ENCODE peak calls at places on chromosomes 16 and 17, in four cellular contexts. B is IMR-90, G is PC-9, Y is K562. L is an unnamed sample.

GRCh38 chr16:23256440-23256839 is 45.7 kb upstream of the SCNN1B start:
- DNase-seq in G (no peak), Y (no peak), B (no peak), L (no peak)

GRCh38 chr16:66549284-66550131 is at the start of gene TK2:
- DNase-seq in G (no peak), B (peak), Y (peak), L (peak)

GRCh38 chr16:8600144-8600856 is 10.0 kb upstream of the TMEM114 start:
- DNase-seq in B (no peak), Y (no peak), G (no peak), L (no peak)

GRCh38 chr17:63102034-63102433 is 136.0 kb downstream of the TANC2 start:
- DNase-seq in B (no peak), G (no peak), Y (no peak), L (no peak)

GRCh38 chr16:68146583-68146982 is 61.4 kb downstream of the NFATC3 start:
- DNase-seq in B (peak), G (no peak), Y (peak), L (peak)

GRCh38 chr17:43720311-43721060 is 38.1 kb downstream of the SOST start:
- DNase-seq in B (peak), Y (peak), G (peak), L (peak)

GRCh38 chr16:10749680-10750035 is 6.0 kb downstream of the NUBP1 start:
- DNase-seq in G (no peak), Y (no peak), B (peak), L (peak)

GRCh38 chr16:69798466-69798865 is 36.3 kb downstream of the WWP2 start:
- DNase-seq in B (peak), G (no peak), Y (no peak), L (peak)

GRCh38 chr17:9279911-9280310 is 258.6 kb downstream of the NTN1 start:
- DNase-seq in G (no peak), Y (no peak), B (no peak), L (no peak)

GRCh38 chr16:5850632-5851175 is 753.1 kb upstream of the EEF2KMT start:
- DNase-seq in G (no peak), Y (no peak), B (no peak), L (no peak)

DNA sequence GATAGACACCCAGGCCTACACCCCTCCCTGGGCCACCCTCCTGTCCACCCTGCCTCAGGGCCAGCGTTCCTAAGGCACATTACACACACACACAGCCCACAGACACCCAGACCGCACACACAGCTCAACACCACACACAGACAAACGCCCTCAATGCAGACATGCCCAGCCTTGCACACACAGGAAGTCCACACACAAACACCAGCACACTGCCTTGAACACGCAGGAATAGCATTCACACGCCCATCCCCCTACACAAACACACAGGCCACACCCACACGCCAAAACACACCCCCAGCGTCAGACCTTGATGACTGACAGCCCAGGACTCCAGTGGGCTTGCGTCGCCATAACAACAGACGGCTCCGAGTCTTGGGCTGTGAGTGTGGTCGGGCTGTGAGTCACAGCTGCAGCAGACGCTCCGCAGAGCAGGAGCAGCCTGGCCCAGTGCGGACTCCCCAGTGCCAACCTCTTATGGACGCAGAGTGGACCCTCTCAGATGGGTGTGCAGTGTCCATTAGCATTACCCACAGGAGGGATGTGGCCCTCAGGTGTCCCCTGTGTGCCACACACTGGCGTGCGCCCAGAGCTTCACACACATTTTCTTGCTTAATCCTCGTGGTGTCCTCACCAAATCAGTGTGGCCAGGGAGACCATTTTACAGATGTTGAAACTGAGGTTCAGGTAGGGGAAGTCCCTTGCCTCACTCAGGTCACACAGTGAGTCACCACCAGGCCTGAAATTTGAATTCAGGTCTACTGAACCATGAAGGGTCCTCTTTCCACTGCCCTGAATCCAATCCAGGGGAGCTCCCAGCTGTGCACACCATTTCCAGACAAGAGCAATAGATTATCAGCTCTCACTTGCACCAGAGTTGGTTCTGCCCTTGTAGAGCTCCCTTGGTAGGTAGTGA is 17.8 kb upstream of the RAI1 start:
- DNase-seq in G (no peak), Y (peak), B (peak), L (peak)
- H3K4me2 ChIP-seq in G (no peak), Y (peak), B (peak), L (peak)

DNA sequence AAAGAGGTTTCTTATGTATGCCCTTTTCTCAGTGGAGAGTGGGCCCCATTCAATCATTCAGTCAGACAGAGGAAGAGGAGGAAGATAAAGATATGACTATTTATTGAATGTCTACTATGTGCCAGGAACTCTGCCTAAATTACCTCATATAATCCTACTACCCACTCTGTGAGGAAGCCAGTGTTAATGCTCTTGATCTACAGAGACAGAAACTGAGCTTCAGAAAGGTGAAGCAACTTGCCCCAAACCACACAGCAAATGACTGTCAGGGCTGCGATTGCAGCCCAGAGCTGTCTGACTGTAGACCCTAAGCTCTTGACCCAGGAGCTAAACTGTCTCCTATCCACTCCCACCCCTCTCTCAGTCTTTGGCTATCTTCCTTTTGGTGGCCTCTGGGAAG is 8.4 kb downstream of the SRCIN1 start:
- DNase-seq in Y (no peak), B (no peak), G (no peak), L (no peak)
- H3K4me2 ChIP-seq in Y (no peak), B (no peak), G (no peak), L (no peak)

GRCh38 chr17:56653877-56654276 is 60.4 kb downstream of the NOG start:
- DNase-seq in B (peak), Y (peak), G (peak), L (peak)

GRCh38 chr17:56661906-56662305 is 68.4 kb downstream of the NOG start:
- DNase-seq in B (no peak), G (no peak), Y (no peak), L (no peak)

GRCh38 chr17:56659622-56660021 is 66.1 kb downstream of the NOG start:
- DNase-seq in B (no peak), G (no peak), Y (no peak), L (no peak)

GRCh38 chr17:56656961-56657360 is 63.5 kb downstream of the NOG start:
- DNase-seq in G (no peak), B (no peak), Y (no peak), L (peak)

GRCh38 chr17:56658648-56659047 is 65.1 kb downstream of the NOG start:
- DNase-seq in G (peak), Y (no peak), B (no peak), L (no peak)
- H3K4me2 ChIP-seq in G (peak), Y (no peak), B (no peak), L (no peak)

GRCh38 chr17:12865769-12866168 is 76.5 kb downstream of the ARHGAP44 start:
- DNase-seq in G (no peak), Y (no peak), B (no peak), L (no peak)
- H3K4me2 ChIP-seq in G (no peak), Y (no peak), B (no peak), L (no peak)

GRCh38 chr17:10681866-10682446 is 15.4 kb downstream of the SCO1 start:
- DNase-seq in Y (no peak), B (peak), G (no peak), L (peak)
- H3K4me2 ChIP-seq in Y (no peak), B (peak), G (no peak), L (no peak)